ENCODE peak calls at places on chromosomes 5 and 9, in seven cellular contexts. G is RWPE2; O is CD8-positive, alpha-beta memory T cell; N is heart right ventricle; C is stomach; W is naive thymus-derived CD4-positive, alpha-beta T cell; Y is cardiac muscle cell. V is an unnamed sample.

GRCh38 chr5:177402271-177403043 is 2.0 kb upstream of the PFN3 start:
- DNase-seq in W (peak; percentile 71), O (peak; percentile 47), G (peak; percentile 94), C (peak; percentile 82), N (peak; percentile 44), Y (peak; percentile 80), V (peak; percentile 45)

GRCh38 chr5:52997424-52997823 is 8.3 kb downstream of the ITGA2 start:
- DNase-seq in Y (no peak), G (no peak), C (no peak), W (no peak), N (no peak), O (no peak), V (no peak)

GRCh38 chr5:177336112-177336511 is 15.4 kb downstream of the LMAN2 start:
- DNase-seq in G (no peak), O (no peak), C (no peak), Y (peak; percentile 7), N (no peak), W (no peak), V (no peak)

GRCh38 chr9:72937545-72937944 is 15.3 kb downstream of the ALDH1A1 start:
- DNase-seq in W (no peak), O (no peak), N (no peak), G (no peak), C (no peak), Y (no peak), V (no peak)

GRCh38 chr9:119092125-119092524 is 277.1 kb downstream of the BRINP1 start:
- DNase-seq in O (no peak), Y (no peak), W (no peak), N (no peak), G (no peak), C (no peak), V (no peak)

GRCh38 chr9:624935-625505 is 216.5 kb upstream of the DMRT1 start:
- DNase-seq in W (no peak), Y (no peak), G (no peak), O (no peak), N (no peak), C (no peak), V (no peak)

GRCh38 chr9:88976186-88976887 is 14.9 kb upstream of the S1PR3 start:
- DNase-seq in O (no peak), N (no peak), Y (no peak), C (no peak), W (no peak), G (no peak), V (no peak)

GRCh38 chr5:58241383-58241782 is 218.5 kb downstream of the PLK2 start:
- DNase-seq in C (no peak), W (no peak), Y (no peak), G (no peak), O (no peak), N (peak; percentile 11), V (no peak)

GRCh38 chr5:59873113-59873512 is 20.4 kb downstream of the PDE4D start:
- DNase-seq in G (no peak), Y (no peak), C (no peak), N (no peak), O (no peak), W (no peak), V (no peak)

GRCh38 chr9:98792096-98792490 is 4.3 kb downstream of the ANKS6 start:
- DNase-seq in O (no peak), G (no peak), N (no peak), C (no peak), W (no peak), Y (no peak), V (no peak)

GRCh38 chr5:91383027-91383955 is at the start of gene ARRDC3:
- DNase-seq in W (peak; percentile 98), C (peak; percentile 98), O (peak; percentile 92), G (peak; percentile 97), Y (peak; percentile 97), N (peak; percentile 97), V (peak; percentile 94)

GRCh38 chr5:16992006-16992405 is 55.9 kb upstream of the MYO10 start:
- DNase-seq in O (no peak), C (no peak), Y (no peak), G (no peak), W (no peak), N (no peak), V (no peak)

GRCh38 chr9:7433508-7434292 is 365.9 kb downstream of the DMAC1 start:
- DNase-seq in O (no peak), Y (no peak), G (no peak), N (no peak), C (no peak), W (no peak), V (no peak)

GRCh38 chr5:142527234-142527633 is 158.7 kb downstream of the FGF1 start:
- DNase-seq in G (no peak), O (no peak), W (no peak), N (no peak), C (no peak), Y (no peak), V (no peak)

GRCh38 chr5:19739691-19740090 is 248.3 kb downstream of the CDH18 start:
- DNase-seq in G (no peak), C (no peak), W (no peak), O (no peak), Y (no peak), N (no peak), V (no peak)

GRCh38 chr5:154288145-154288544 is 97.6 kb downstream of the GALNT10 start:
- DNase-seq in G (no peak), Y (no peak), N (no peak), C (peak; percentile 58), W (no peak), O (no peak), V (no peak)

GRCh38 chr5:80207832-80208231 is 48.0 kb downstream of the SERINC5 start:
- DNase-seq in G (no peak), C (no peak), Y (no peak), W (no peak), O (no peak), N (no peak), V (no peak)
- H3K9me3 ChIP-seq in G (no peaks in the 10 kb centered on the region), C (no peaks in the 10 kb centered on the region), Y (no peaks in the 10 kb centered on the region), W (no peaks in the 10 kb centered on the region), O (no peaks in the 10 kb centered on the region), N (peaks cover 5% of the 10 kb centered on the region), V (no peaks in the 10 kb centered on the region)

GRCh38 chr5:150139334-150139733 is 16.3 kb downstream of the PDGFRB start:
- DNase-seq in Y (no peak), C (no peak), W (no peak), O (no peak), G (no peak), N (no peak), V (no peak)
- H3K27ac ChIP-seq in Y (peak overlapping the region; percentile 33), C (peak overlapping the region; percentile 73), W (no peak overlapping the region), O (no peak overlapping the region), G (no peak overlapping the region), N (peak overlapping the region; percentile 79), V (no peak overlapping the region)

GRCh38 chr5:2658421-2658820 is 93.1 kb downstream of the IRX2 start:
- DNase-seq in N (no peak), C (no peak), Y (no peak), G (no peak), W (no peak), O (no peak), V (no peak)
- H3K9me3 ChIP-seq in N (no peaks in the 10 kb centered on the region), C (no peaks in the 10 kb centered on the region), Y (no peaks in the 10 kb centered on the region), G (no peaks in the 10 kb centered on the region), W (no peaks in the 10 kb centered on the region), O (no peaks in the 10 kb centered on the region), V (no peaks in the 10 kb centered on the region)

GRCh38 chr9:120481248-120481647 is 98.7 kb downstream of the CDK5RAP2 start:
- DNase-seq in G (no peak), W (no peak), N (no peak), O (no peak), C (no peak), Y (no peak), V (no peak)

GRCh38 chr9:120482424-120483186 is 97.4 kb downstream of the CDK5RAP2 start:
- DNase-seq in G (no peak), W (no peak), N (peak; percentile 47), O (no peak), C (no peak), Y (no peak), V (no peak)

GRCh38 chr9:120481842-120482241 is 98.1 kb downstream of the CDK5RAP2 start:
- DNase-seq in Y (no peak), C (no peak), W (no peak), G (no peak), O (no peak), N (no peak), V (no peak)

GRCh38 chr9:120478208-120478607 is 101.8 kb downstream of the CDK5RAP2 start:
- DNase-seq in C (no peak), G (peak; percentile 60), N (no peak), W (no peak), O (no peak), Y (no peak), V (no peak)

GRCh38 chr9:120480707-120481106 is 99.3 kb downstream of the CDK5RAP2 start:
- DNase-seq in Y (no peak), C (no peak), W (no peak), G (no peak), N (no peak), O (no peak), V (no peak)
- H3K27ac ChIP-seq in Y (no peak overlapping the region), C (no peak overlapping the region), W (no peak overlapping the region), G (peak overlapping the region; percentile 29), N (no peak overlapping the region), O (no peak overlapping the region), V (no peak overlapping the region)

GRCh38 chr5:12480487-12480886 is 576.2 kb upstream of the CTNND2 start:
- DNase-seq in W (no peak), C (no peak), Y (no peak), N (no peak), O (no peak), G (no peak), V (no peak)
- H3K9me3 ChIP-seq in W (no peaks in the 10 kb centered on the region), C (peaks cover 6% of the 10 kb centered on the region), Y (no peaks in the 10 kb centered on the region), N (peaks cover 8% of the 10 kb centered on the region), O (no peaks in the 10 kb centered on the region), G (no peaks in the 10 kb centered on the region), V (no peaks in the 10 kb centered on the region)

DNA sequence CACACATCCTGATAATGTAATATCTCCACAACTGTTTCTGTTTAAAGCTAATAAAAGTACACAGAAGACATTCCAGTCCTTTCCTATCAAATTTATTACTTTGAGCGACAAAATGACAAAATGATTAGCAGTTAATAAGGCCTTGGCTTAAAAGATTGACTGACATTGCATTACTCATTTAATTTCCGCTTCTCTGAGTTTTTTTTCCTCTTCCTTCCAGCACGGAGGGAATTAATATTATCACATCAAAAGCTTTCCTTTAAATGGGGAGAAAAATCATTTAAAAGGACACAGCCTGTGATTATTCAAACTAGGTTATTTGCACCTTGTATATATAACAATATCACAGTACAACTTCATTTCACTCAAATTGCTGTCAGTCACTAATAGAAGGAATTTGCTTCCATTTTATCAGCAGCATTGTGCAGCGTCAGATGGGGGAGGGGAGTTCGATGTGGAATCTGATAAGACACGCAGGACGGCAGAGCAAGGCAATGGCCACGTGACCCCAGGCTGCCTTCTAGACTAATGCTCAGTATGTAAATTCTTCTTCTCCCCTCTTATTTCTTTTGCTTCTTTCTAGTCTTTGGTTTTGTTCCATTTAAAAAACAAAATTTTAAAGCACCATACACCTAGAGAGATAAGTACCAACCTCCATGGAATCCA is 400.5 kb downstream of the IRX1 start:
- DNase-seq in Y (no peak), N (no peak), O (no peak), C (no peak), W (no peak), G (no peak), V (no peak)
- H3K27ac ChIP-seq in Y (no peak overlapping the region), N (no peak overlapping the region), O (no peak overlapping the region), C (no peak overlapping the region), W (no peak overlapping the region), G (no peak overlapping the region), V (no peak overlapping the region)

GRCh38 chr9:71928806-71929205 is 17.4 kb downstream of the C9orf85 start:
- DNase-seq in G (no peak), Y (no peak), O (no peak), N (no peak), W (no peak), C (no peak), V (no peak)
- H3K9me3 ChIP-seq in G (no peaks in the 10 kb centered on the region), Y (no peaks in the 10 kb centered on the region), O (no peaks in the 10 kb centered on the region), N (no peaks in the 10 kb centered on the region), W (no peaks in the 10 kb centered on the region), C (no peaks in the 10 kb centered on the region), V (no peaks in the 10 kb centered on the region)

V was measured in CD8-positive, alpha-beta T cell.